ENCODE peak calls at places on chromosomes 11 and 22, in five cellular contexts. O is thoracic aorta, I is fibroblast of lung, A is tibial artery, D is HCT116. S is an unnamed sample. For H3K9me3 and H3K4me1, the result is how much of the 10 kb centered on the place peaks cover.

GRCh38 chr22:19063581-19064353 is 58.4 kb downstream of the DGCR2 start:
- DNase-seq in O (no peak), A (no peak), I (no peak), D (no peak), S (no peak)

GRCh38 chr22:35743466-35743865 is 25.8 kb downstream of the APOL5 start:
- DNase-seq in D (no peak), O (no peak), A (no peak), I (peak), S (no peak)

GRCh38 chr11:128310676-128311445 is 276.5 kb downstream of the ETS1 start:
- DNase-seq in I (no peak), D (no peak), O (no peak), A (no peak), S (no peak)

GRCh38 chr11:115819014-115819413 is 314.8 kb upstream of the CADM1 start:
- DNase-seq in I (no peak), A (no peak), D (no peak), O (no peak), S (no peak)

GRCh38 chr22:25702046-25702445 is 39.9 kb upstream of the MYO18B start:
- DNase-seq in O (no peak), D (no peak), A (no peak), I (peak), S (peak)

GRCh38 chr22:17366830-17367229 is 2.4 kb upstream of the CECR2 start:
- DNase-seq in I (peak), A (no peak), D (peak), O (no peak), S (no peak)

GRCh38 chr22:19430890-19431541 is 517 bp downstream of the HIRA start:
- DNase-seq in D (no peak), O (no peak), A (no peak), I (peak), S (peak)

GRCh38 chr11:87879118-87879517 is 296.1 kb downstream of the RAB38 start:
- DNase-seq in I (peak), O (no peak), A (no peak), D (no peak), S (no peak)

GRCh38 chr11:76048763-76049162 is 157.5 kb downstream of the WNT11 start:
- DNase-seq in O (no peak), I (no peak), A (no peak), D (peak), S (no peak)

GRCh38 chr11:19954899-19955298 is 205.4 kb downstream of the DBX1 start:
- DNase-seq in O (no peak), D (no peak), A (no peak), I (peak), S (peak)

GRCh38 chr11:65616575-65617001 is 1.0 kb downstream of the PCNX3 start:
- DNase-seq in I (no peak), D (no peak), O (no peak), A (no peak), S (peak)

GRCh38 chr11:103453901-103454300 is 344.7 kb downstream of the DYNC2H1 start:
- DNase-seq in D (no peak), O (no peak), A (no peak), I (no peak), S (no peak)

GRCh38 chr11:6249822-6250555 is 9.6 kb upstream of the CCKBR start:
- DNase-seq in I (peak), O (no peak), D (peak), A (peak), S (peak)

GRCh38 chr11:84899134-84899533 is 728.0 kb downstream of the DLG2 start:
- DNase-seq in O (no peak), D (no peak), A (no peak), I (no peak), S (no peak)

GRCh38 chr11:126833020-126833419 is 167.6 kb downstream of the KIRREL3 start:
- DNase-seq in D (no peak), O (no peak), A (no peak), I (no peak), S (no peak)

GRCh38 chr22:19598054-19598855 is 74.0 kb upstream of the CLDN5 start:
- DNase-seq in O (no peak), D (no peak), A (no peak), I (no peak), S (no peak)

GRCh38 chr22:36938028-36938425 is 24.6 kb downstream of the CSF2RB start:
- DNase-seq in D (no peak), O (no peak), A (no peak), I (no peak), S (no peak)

GRCh38 chr11:27423125-27423524 is 49.5 kb downstream of the LGR4 start:
- DNase-seq in I (peak), A (peak), D (no peak), O (no peak), S (no peak)

GRCh38 chr11:134592391-134592990 is 180.4 kb upstream of the B3GAT1 start:
- DNase-seq in O (no peak), D (peak), I (no peak), A (no peak), S (peak)

GRCh38 chr11:86669424-86669823 is 3.0 kb downstream of the ME3 start:
- DNase-seq in O (no peak), I (no peak), A (no peak), D (no peak), S (no peak)
- H3K27ac ChIP-seq in O (no peak), I (no peak), A (peak), D (no peak), S (no peak)

DNA sequence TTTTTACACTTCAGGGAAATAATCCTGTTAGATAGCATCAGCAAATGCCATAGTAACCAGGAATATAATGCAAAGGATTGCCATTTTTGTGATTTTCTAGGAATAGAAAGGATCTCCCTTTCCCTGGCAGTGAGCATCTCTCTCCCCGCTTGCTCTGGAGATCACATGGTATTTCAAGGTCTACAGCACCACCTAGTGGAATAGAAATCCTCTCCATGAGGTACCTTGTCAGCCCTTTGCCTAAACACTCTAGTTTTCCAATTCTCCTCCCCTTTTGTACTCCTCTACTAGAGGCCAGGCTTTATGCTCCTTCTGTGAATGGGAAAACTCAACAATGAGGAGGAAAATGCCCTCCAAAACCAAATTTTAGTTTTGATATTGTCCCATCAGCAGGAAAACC is 78.4 kb downstream of the XRRA1 start:
- DNase-seq in I (peak), D (peak), O (no peak), A (no peak), S (peak)
- H3K9me3 ChIP-seq in I (under half), D (under half), O (half or more), A (under half), S (under half)

DNA sequence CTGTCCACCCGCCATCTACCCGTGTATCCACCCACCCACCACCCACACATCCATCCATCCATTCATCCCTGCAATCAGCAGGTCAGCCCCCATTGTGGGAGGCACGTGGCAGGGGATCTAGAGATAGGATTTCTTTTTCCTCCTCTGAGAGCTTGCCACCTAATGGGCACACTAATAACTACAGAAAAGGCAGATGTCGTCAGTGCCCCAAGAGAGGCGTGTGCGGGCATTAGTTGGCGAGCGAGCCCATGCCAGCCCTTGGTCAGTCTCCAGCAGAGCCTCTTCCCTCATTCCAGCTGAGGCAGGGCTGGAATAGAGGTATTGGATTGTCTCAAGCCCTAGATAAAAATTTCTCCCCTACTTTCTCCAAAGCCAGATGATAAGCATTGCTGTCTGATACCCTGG is 9.7 kb downstream of the USP2 start:
- DNase-seq in A (no peak), D (no peak), O (no peak), I (no peak), S (peak)
- H3K4me1 ChIP-seq in A (half or more), D (under half), O (under half), I (under half), S (under half)

DNA sequence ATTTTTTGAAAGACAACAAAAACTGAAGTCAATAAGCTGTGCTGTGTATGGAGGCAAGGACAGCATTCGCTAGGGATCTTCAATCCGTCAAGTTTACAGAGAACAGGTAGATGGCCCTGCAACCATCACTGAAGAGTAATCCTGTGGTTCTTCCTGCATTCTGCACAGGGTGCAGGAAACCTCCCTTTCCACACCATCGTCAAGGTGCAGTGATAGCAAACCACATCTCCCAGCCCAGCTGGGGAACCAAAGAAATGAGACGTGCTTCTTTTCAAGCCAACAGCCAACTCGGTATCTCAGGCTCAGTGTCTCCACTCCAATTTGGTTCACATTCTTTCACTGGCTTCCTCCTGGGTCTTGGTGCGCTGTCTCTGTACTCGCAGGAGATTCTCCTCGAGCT is 814.5 kb downstream of the OPCML start:
- DNase-seq in D (no peak), I (no peak), A (no peak), O (no peak), S (no peak)
- H3K27ac ChIP-seq in D (no peak), I (no peak), A (no peak), O (no peak), S (no peak)

DNA sequence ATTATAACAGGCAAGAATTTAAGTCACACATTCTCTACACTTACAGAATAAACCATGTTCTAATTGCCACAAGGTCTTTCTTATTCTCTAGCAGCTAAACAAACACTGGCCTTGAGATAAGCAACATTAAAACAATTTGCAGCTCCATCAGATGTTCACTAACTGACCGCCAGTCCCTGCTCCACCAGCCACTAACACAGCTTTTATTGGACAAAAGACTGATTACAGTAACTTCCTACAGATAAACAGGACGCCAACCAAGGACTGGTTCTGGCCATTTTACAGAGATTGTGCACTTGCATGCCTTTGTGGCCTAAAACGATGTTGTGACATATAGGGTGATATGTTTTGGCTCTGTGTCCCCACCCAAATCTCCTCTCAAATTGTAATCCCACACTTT is 388.9 kb upstream of the LRRC4C start:
- DNase-seq in O (no peak), D (no peak), I (no peak), A (no peak), S (no peak)
- H3K9me3 ChIP-seq in O (under half), D (under half), I (under half), A (under half), S (under half)

S was measured in small intestine.